ENCODE peak calls at places on chromosomes 6 and 20, in four cellular contexts. B, X, R and F are unnamed samples.

GRCh38 chr20:31788578-31788977 is 30.6 kb upstream of the MYLK2 start:
- DNase-seq in R (no peak), B (no peak), X (no peak), F (no peak)

GRCh38 chr6:81169166-81169565 is 583.3 kb downstream of the TENT5A start:
- DNase-seq in B (no peak), X (no peak), R (no peak), F (no peak)

GRCh38 chr6:93407186-93407585 is 12.2 kb downstream of the EPHA7 start:
- DNase-seq in B (no peak), X (no peak), R (no peak), F (no peak)

GRCh38 chr20:23459431-23460112 is 6.9 kb upstream of the CST11 start:
- DNase-seq in B (no peak), R (no peak), X (no peak), F (no peak)

GRCh38 chr6:89580997-89581666 is 57.4 kb downstream of the LYRM2 start:
- DNase-seq in B (no peak), X (no peak), R (no peak), F (no peak)

GRCh38 chr6:134174790-134175531 is 122.5 kb upstream of the SLC2A12 start:
- DNase-seq in R (peak), X (peak), B (peak), F (peak)

GRCh38 chr6:169592558-169592957 is 109.3 kb downstream of the WDR27 start:
- DNase-seq in R (no peak), B (no peak), X (peak), F (no peak)

GRCh38 chr6:118335325-118335724 is 212.8 kb upstream of the PLN start:
- DNase-seq in R (no peak), X (no peak), B (no peak), F (no peak)

GRCh38 chr6:144283781-144284473 is 1.2 kb upstream of the UTRN start:
- DNase-seq in B (no peak), X (no peak), R (no peak), F (no peak)

GRCh38 chr20:764255-764654 is 4.0 kb downstream of the SLC52A3 start:
- DNase-seq in R (no peak), X (no peak), B (no peak), F (no peak)

GRCh38 chr6:107712523-107713213 is 111.4 kb downstream of the SCML4 start:
- DNase-seq in R (no peak), X (no peak), B (no peak), F (peak)

GRCh38 chr6:108895591-108895990 is 47.4 kb downstream of the ARMC2 start:
- DNase-seq in X (no peak), R (no peak), B (no peak), F (no peak)

GRCh38 chr6:84074988-84075781 is 41.6 kb downstream of the MRAP2 start:
- DNase-seq in R (no peak), B (no peak), X (peak), F (no peak)

GRCh38 chr20:17673082-17673481 is 9.0 kb downstream of the RRBP1 start:
- DNase-seq in B (no peak), R (no peak), X (no peak), F (no peak)

GRCh38 chr20:53899351-53900167 is 170.8 kb downstream of the BCAS1 start:
- DNase-seq in B (peak), R (no peak), X (peak), F (peak)

GRCh38 chr20:36604952-36605308 is 649 bp upstream of the RAB5IF start:
- DNase-seq in R (no peak), X (peak), B (peak), F (peak)

GRCh38 chr6:136401749-136402148 is 112.1 kb upstream of the BCLAF1 start:
- DNase-seq in B (no peak), R (no peak), X (no peak), F (no peak)

GRCh38 chr6:136404627-136405310 is 115.1 kb upstream of the BCLAF1 start:
- DNase-seq in R (no peak), X (no peak), B (no peak), F (no peak)

GRCh38 chr6:136404007-136404406 is 114.4 kb upstream of the BCLAF1 start:
- DNase-seq in R (no peak), B (no peak), X (peak), F (no peak)

GRCh38 chr6:136405410-136406029 is 115.9 kb upstream of the BCLAF1 start:
- DNase-seq in X (peak), B (no peak), R (no peak), F (no peak)

GRCh38 chr6:136403166-136403980 is 113.7 kb upstream of the BCLAF1 start:
- DNase-seq in B (no peak), R (no peak), X (peak), F (no peak)
- TF ChIP-seq YY1 in B (no peak), R (no peak), X (no peak), F (peak)

DNA sequence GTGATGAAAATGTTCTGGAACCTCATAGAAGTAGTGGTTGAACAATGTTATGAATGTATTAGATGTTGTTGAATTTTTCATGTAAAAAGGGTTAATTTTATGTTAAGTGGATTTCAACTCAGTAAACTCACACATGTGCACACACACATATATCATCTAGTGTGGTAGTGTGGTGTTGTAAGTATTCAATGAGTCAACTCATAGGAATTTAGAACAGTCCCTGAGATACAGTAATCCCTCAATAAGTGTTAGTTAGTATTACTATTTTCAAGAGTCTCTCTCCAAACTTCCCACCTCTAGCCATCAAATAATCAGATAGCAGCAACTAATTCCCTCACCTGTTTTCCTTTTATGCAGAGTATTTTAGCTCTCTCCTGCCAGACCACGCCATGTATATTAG is 563.0 kb upstream of the JARID2 start:
- DNase-seq in B (no peak), R (no peak), X (no peak), F (no peak)
- TF ChIP-seq SMC3 in B (no peak), R (no peak), X (no peak), F (no peak)

GRCh38 chr20:61684583-61685235 is 381.0 kb downstream of the TAF4 start:
- DNase-seq in R (no peak), X (no peak), B (no peak), F (no peak)
- TF ChIP-seq YY1 in R (no peak), X (no peak), B (no peak), F (no peak)

DNA sequence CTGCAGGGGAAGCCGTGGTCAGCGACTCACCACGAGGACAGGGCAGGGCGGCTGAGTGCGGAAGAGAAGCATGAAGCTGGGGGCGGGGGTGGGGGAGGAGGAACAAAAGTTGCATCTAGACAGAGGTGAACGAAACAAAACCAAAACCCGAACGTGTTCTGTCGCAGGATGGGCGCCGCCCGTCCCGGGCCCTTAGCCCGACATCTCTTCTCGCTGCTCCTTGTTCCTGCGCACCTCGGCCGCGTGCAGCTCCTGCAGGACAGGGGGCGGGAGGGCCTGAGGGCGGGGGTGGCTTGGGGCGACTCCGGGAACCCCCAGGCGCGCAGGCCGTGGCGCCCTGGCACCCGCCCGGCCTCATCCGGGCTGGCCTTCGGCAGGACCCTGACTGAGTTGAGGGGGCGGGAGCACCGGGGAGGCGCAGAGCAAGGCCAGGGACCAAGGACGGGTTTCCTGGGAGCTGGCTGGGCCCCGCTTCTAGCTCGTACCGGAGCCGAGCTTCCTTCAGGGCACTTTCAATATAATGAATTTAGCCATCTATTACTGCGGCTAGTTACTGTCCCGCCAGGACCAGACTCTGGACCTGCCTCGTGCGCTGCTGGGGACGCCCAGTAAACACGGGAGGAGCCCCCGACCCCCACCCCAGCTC is 12.0 kb downstream of the STMN3 start:
- DNase-seq in X (no peak), R (no peak), B (no peak), F (no peak)
- TF ChIP-seq SMC3 in X (no peak), R (no peak), B (no peak), F (no peak)

DNA sequence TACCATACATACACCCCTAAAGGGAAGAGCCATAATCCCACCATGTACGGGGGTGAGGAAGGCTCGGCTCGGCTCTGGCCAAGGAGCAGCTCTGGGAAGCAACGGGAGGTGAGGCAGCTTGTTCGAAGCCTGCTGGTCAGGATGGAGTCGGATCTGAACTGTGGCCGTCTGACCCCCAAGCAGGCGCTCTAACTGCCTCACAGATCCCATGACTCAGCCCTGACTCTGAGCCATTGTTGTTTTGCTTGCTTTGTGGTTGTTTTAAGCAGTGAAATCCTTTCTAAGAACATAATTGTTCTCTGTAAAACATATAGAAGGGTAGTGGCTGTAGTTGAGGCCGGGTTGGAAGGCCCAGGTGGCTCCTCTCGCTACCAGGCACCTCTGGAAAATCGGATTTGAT is 10.9 kb downstream of the C6orf132 start:
- DNase-seq in X (peak), R (no peak), B (no peak), F (no peak)
- TF ChIP-seq YY1 in X (no peak), R (no peak), B (no peak), F (no peak)

DNA sequence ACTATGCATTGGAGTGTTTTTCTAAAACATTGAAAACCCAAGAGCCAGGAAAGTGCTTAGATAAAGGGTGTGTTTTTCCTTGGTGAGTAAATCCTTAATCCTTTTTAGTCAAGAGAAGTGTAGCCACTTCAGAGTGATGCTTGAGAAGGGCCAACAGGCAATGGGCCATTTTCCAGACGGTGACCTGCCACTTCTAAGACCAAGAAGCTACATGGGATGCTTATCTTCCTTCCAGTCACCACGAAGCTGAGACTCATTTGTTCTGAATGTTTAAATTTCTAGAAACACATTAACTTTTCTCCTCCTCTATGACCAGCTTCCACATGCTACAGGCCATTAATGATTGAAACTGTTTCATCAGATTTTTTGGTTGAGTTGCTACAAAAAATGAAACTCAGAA is 34.4 kb upstream of the NHSL1 start:
- DNase-seq in R (no peak), X (no peak), B (no peak), F (no peak)
- TF ChIP-seq SMC3 in R (no peak), X (no peak), B (no peak), F (no peak)

GRCh38 chr20:46207783-46208182 is 89.7 kb downstream of the CD40 start:
- DNase-seq in R (no peak), B (no peak), X (no peak), F (no peak)

GRCh38 chr20:46211331-46211722 is 93.2 kb downstream of the CD40 start:
- DNase-seq in B (no peak), R (no peak), X (no peak), F (peak)

GRCh38 chr20:46210672-46211330 is 92.7 kb downstream of the CD40 start:
- DNase-seq in B (no peak), X (no peak), R (no peak), F (no peak)

GRCh38 chr20:46212252-46212651 is 94.1 kb downstream of the CD40 start:
- DNase-seq in R (no peak), B (no peak), X (no peak), F (no peak)

DNA sequence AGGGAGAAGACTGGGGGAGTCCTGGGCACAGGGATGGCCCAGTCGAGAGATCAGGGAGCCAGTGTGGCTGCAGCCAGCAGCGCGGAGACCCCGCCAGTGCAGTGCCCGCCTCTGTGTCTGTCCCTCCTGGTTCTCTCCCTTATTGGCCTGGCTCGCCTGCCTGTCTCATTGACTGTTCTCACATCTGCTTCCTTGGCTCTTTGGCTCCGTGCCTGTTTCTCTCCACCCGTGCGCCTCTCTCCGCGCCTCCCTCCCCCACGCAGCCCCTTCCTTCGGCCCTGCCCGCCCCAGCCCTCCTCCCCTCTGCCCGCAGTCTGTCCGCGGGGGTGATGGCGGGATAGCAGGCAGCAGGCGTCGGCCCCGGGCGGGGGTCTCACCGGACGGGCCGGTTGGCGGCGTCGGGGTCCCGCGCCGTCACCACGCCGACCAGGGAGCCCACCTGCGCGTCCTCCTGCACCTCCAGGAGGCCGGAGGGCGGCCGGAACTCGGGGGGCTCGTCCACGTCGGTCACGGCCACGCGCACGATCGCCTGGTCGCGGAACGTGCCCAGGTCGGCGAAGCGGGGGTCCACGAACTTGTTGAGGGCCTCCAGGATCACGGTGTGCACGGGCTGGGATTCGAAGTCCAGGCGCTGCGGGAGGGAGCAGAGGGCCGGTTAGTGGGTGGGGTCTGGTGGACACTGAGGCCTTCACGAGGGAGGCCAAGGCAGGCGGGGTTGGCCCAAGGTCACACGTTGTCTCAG is 92.0 kb downstream of the CD40 start:
- DNase-seq in X (no peak), R (no peak), B (no peak), F (peak)
- TF ChIP-seq YY1 in X (no peak), R (no peak), B (no peak), F (no peak)

GRCh38 chr20:45254867-45255266 is 503 bp upstream of the SLPI start:
- DNase-seq in B (no peak), X (no peak), R (peak), F (no peak)
- TF ChIP-seq SMC3 in B (no peak), X (no peak), R (no peak), F (no peak)

GRCh38 chr6:146602526-146602925 is 3.8 kb downstream of the ADGB start:
- DNase-seq in X (no peak), R (no peak), B (no peak), F (no peak)

GRCh38 chr6:146595981-146596731 is 2.6 kb upstream of the ADGB start:
- DNase-seq in X (no peak), R (no peak), B (no peak), F (no peak)

GRCh38 chr6:146594495-146594894 is 4.3 kb upstream of the ADGB start:
- DNase-seq in B (no peak), X (no peak), R (no peak), F (no peak)

GRCh38 chr6:146601352-146601751 is 2.6 kb downstream of the ADGB start:
- DNase-seq in X (no peak), R (no peak), B (no peak), F (no peak)

DNA sequence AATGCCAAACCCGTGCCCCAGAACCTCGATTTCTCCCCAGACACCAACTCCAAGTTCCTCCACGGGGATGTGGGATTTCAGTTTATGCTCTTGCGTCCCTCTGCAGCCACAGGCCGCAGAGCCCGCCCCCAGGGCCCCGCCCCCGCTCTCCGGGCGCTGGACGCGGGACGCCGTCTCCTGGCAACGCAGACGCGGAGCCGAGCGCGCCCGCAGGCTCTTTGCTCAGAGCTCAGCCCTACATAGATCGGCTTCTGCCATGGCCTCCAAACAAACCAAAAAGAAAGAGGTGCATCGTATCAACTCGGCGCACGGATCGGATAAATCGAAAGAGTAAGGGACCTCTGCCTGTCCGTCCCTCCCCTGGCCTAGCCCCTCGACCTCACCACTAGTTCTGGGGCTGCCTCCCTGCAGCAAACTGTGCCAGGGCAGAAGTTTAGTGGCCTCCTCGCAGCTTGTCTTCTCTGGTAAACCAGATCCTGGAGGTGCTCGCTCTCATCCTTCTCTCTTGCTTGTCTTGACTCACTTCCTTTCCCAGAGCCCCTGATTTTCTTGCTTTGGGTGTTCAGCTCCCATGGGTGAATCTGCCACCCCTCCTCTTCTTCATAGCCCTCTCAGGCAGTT is at the start of gene ADGB:
- DNase-seq in R (peak), X (peak), B (no peak), F (peak)
- TF ChIP-seq YY1 in R (no peak), X (no peak), B (no peak), F (no peak)

GRCh38 chr6:157534134-157534871 is 153.3 kb downstream of the ZDHHC14 start:
- DNase-seq in B (no peak), X (no peak), R (no peak), F (no peak)

GRCh38 chr6:157537518-157537917 is 156.5 kb downstream of the ZDHHC14 start:
- DNase-seq in X (no peak), R (no peak), B (no peak), F (no peak)

GRCh38 chr6:157536218-157536534 is 155.2 kb downstream of the ZDHHC14 start:
- DNase-seq in B (no peak), X (no peak), R (no peak), F (no peak)

GRCh38 chr6:157534991-157535353 is 154.0 kb downstream of the ZDHHC14 start:
- DNase-seq in B (no peak), X (no peak), R (no peak), F (no peak)

GRCh38 chr6:157535354-157536217 is 154.6 kb downstream of the ZDHHC14 start:
- DNase-seq in X (no peak), B (peak), R (peak), F (no peak)
- TF ChIP-seq SMC3 in X (no peak), B (no peak), R (peak), F (no peak)